ENCODE peak calls at places on chromosomes 11 and 22, in eight cellular contexts. J is GM12891, P is upper lobe of right lung, S is left kidney, N is iPS-NIHi11, R is neuronal stem cell, V is tibial artery, C is posterior vena cava. U is an unnamed sample.

GRCh38 chr22:46604306-46604690 is 15.9 kb upstream of the GRAMD4 start:
- DNase-seq in J (peak), P (no peak), S (peak), N (no peak), R (no peak), V (peak), C (no peak), U (no peak)

GRCh38 chr11:128717581-128717980 is 23.7 kb downstream of the FLI1 start:
- DNase-seq in J (no peak), P (no peak), S (no peak), N (no peak), R (no peak), V (no peak), C (no peak), U (no peak)

GRCh38 chr11:108536783-108537182 is 38.6 kb upstream of the POGLUT3 start:
- DNase-seq in J (no peak), P (no peak), S (no peak), N (no peak), R (no peak), V (no peak), C (no peak), U (no peak)

GRCh38 chr11:65553301-65554001 is 4.7 kb downstream of the LTBP3 start:
- DNase-seq in J (no peak), P (no peak), S (peak), N (no peak), R (no peak), V (no peak), C (no peak), U (peak)

GRCh38 chr11:71281901-71282300 is 29.5 kb upstream of the SHANK2 start:
- DNase-seq in J (no peak), P (peak), S (no peak), N (no peak), R (no peak), V (peak), C (no peak), U (no peak)

GRCh38 chr22:40240671-40241070 is 62.9 kb downstream of the TNRC6B start:
- DNase-seq in J (no peak), P (no peak), S (no peak), N (no peak), R (no peak), V (no peak), C (no peak), U (no peak)

GRCh38 chr22:19048531-19048930 is 73.7 kb downstream of the DGCR2 start:
- DNase-seq in J (no peak), P (peak), S (no peak), N (no peak), R (no peak), V (no peak), C (peak), U (no peak)

GRCh38 chr22:47307326-47307725 is 544.9 kb downstream of the TBC1D22A start:
- DNase-seq in J (no peak), P (no peak), S (no peak), N (no peak), R (no peak), V (no peak), C (no peak), U (no peak)

GRCh38 chr22:43393132-43393844 is 18.5 kb upstream of the MPPED1 start:
- DNase-seq in J (no peak), P (no peak), S (peak), N (no peak), R (no peak), V (no peak), C (peak), U (no peak)

GRCh38 chr22:38335077-38335476 is 17.8 kb upstream of the CSNK1E start:
- DNase-seq in J (no peak), P (no peak), S (no peak), N (no peak), R (no peak), V (no peak), C (no peak), U (no peak)

GRCh38 chr11:57216463-57216862 is 20.6 kb downstream of the APLNR start:
- DNase-seq in J (no peak), P (no peak), S (no peak), N (no peak), R (no peak), V (no peak), C (no peak), U (no peak)

GRCh38 chr22:49701380-49702067 is 126.1 kb downstream of the BRD1 start:
- DNase-seq in J (no peak), P (no peak), S (no peak), N (peak), R (no peak), V (no peak), C (peak), U (no peak)

GRCh38 chr22:19626666-19627065 is 87.6 kb upstream of the SEPTIN5 start:
- DNase-seq in J (no peak), P (no peak), S (no peak), N (no peak), R (no peak), V (no peak), C (no peak), U (no peak)

GRCh38 chr22:32232447-32232846 is 22.7 kb downstream of the SLC5A4 start:
- DNase-seq in J (no peak), P (no peak), S (no peak), N (no peak), R (no peak), V (no peak), C (no peak), U (no peak)

GRCh38 chr11:17743026-17743807 is 8.6 kb downstream of the KCNC1 start:
- DNase-seq in J (no peak), P (peak), S (no peak), N (no peak), R (no peak), V (no peak), C (peak), U (peak)

GRCh38 chr11:20293531-20293930 is 70.0 kb upstream of the HTATIP2 start:
- DNase-seq in J (no peak), P (no peak), S (no peak), N (no peak), R (no peak), V (no peak), C (no peak), U (no peak)

U was measured in spleen.